ENCODE peak calls at places on chromosomes 2 and 18, in six cellular contexts. Y is heart right ventricle, R is left ventricle myocardium inferior, N is cardiac fibroblast, C is A549, D is right lobe of liver. J is an unnamed sample.

GRCh38 chr2:70596293-70596692 is 42.7 kb upstream of the TGFA start:
- DNase-seq in Y (no peak), R (no peak), N (no peak), C (peak; percentile 30), D (no peak), J (no peak)

GRCh38 chr2:221527759-221528444 is 44.2 kb downstream of the EPHA4 start:
- DNase-seq in Y (peak; percentile 25), R (no peak), N (peak; percentile 37), C (no peak), D (no peak), J (no peak)

GRCh38 chr18:27707201-27707600 is 469.7 kb downstream of the CDH2 start:
- DNase-seq in Y (no peak), R (no peak), N (no peak), C (no peak), D (no peak), J (no peak)

GRCh38 chr2:74164761-74165160 is 13.9 kb downstream of the MOB1A start:
- DNase-seq in Y (no peak), R (no peak), N (no peak), C (no peak), D (no peak), J (no peak)

GRCh38 chr18:79406708-79407107 is 11.0 kb downstream of the NFATC1 start:
- DNase-seq in Y (no peak), R (peak; percentile 13), N (no peak), C (no peak), D (peak; percentile 30), J (no peak)

GRCh38 chr18:2651981-2652380 is 3.5 kb upstream of the SMCHD1 start:
- DNase-seq in Y (no peak), R (no peak), N (no peak), C (no peak), D (no peak), J (no peak)

GRCh38 chr2:43905388-43905803 is 66.6 kb downstream of the ABCG8 start:
- DNase-seq in Y (no peak), R (no peak), N (no peak), C (no peak), D (no peak), J (peak; percentile 5)

GRCh38 chr2:204931562-204931961 is 386.3 kb downstream of the PARD3B start:
- DNase-seq in Y (no peak), R (no peak), N (no peak), C (no peak), D (no peak), J (no peak)

GRCh38 chr2:155190342-155190741 is 491.8 kb downstream of the KCNJ3 start:
- DNase-seq in Y (no peak), R (no peak), N (no peak), C (no peak), D (no peak), J (no peak)

GRCh38 chr2:173720310-173720709 is 244.9 kb downstream of the SP3 start:
- DNase-seq in Y (no peak), R (no peak), N (peak; percentile 61), C (no peak), D (no peak), J (peak; percentile 22)

GRCh38 chr2:191838526-191838925 is 8.4 kb downstream of the CAVIN2 start:
- DNase-seq in Y (no peak), R (no peak), N (no peak), C (no peak), D (no peak), J (no peak)

GRCh38 chr2:172179045-172179742 is 76.5 kb upstream of the DLX2 start:
- DNase-seq in Y (no peak), R (no peak), N (no peak), C (no peak), D (no peak), J (no peak)

GRCh38 chr2:193240752-193241151 is 1046.0 kb upstream of the TMEFF2 start:
- DNase-seq in Y (no peak), R (no peak), N (no peak), C (peak; percentile 2), D (no peak), J (no peak)
- TF ChIP-seq CTCF in Y (no peak), R (no peak), N (no peak), C (peak; percentile 24), D (peak; percentile 11), J (peak; percentile 35)

GRCh38 chr2:188295067-188295685 is 3.5 kb downstream of the GULP1 start:
- DNase-seq in Y (no peak), R (no peak), N (no peak), C (no peak), D (no peak), J (no peak)

GRCh38 chr2:188291617-188292445 is at the start of gene GULP1:
- DNase-seq in Y (peak; percentile 76), R (peak; percentile 76), N (peak; percentile 74), C (peak; percentile 82), D (peak; percentile 68), J (peak; percentile 62)

GRCh38 chr2:188292446-188293239 is 969 bp downstream of the GULP1 start:
- DNase-seq in Y (peak; percentile 64), R (peak; percentile 68), N (peak; percentile 81), C (peak; percentile 94), D (peak; percentile 28), J (peak; percentile 66)

GRCh38 chr2:188293601-188294482 is 2.2 kb downstream of the GULP1 start:
- DNase-seq in Y (peak; percentile 59), R (peak; percentile 55), N (peak; percentile 74), C (peak; percentile 73), D (peak; percentile 38), J (peak; percentile 68)

GRCh38 chr2:188294547-188294946 is 2.9 kb downstream of the GULP1 start:
- DNase-seq in Y (no peak), R (no peak), N (no peak), C (no peak), D (no peak), J (no peak)
- H3K4me3 ChIP-seq in Y (peak overlapping the region; percentile 69), R (peak overlapping the region; percentile 81), N (no peak overlapping the region), C (peak overlapping the region; percentile 84), D (no peak overlapping the region), J (peak overlapping the region; percentile 86)

DNA sequence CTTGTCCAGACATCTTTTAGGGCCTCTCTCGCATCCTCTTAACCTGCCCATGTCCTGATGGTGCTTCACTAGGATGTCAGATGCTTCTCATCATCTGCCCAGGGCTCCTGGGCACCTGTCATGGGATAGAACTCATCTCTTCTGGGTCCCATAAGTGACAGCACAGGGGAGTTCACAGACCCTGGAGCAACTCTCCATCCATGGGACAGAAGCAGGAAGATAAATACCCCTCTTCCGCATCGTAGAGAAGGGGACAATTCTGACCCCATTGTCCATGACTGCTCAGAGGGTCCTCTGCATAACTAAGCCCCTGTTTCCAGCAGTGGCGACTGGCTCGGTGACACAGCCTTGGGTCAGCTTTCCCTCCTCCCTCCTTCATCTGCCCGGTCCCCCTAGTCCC is 82.3 kb downstream of the TWIST2 start:
- DNase-seq in Y (no peak), R (no peak), N (no peak), C (no peak), D (no peak), J (no peak)
- TF ChIP-seq CTCF in Y (no peak), R (no peak), N (no peak), C (no peak), D (no peak), J (no peak)

GRCh38 chr2:46394649-46395510 is 84.5 kb upstream of the TMEM247 start:
- DNase-seq in Y (no peak), R (no peak), N (no peak), C (no peak), D (no peak), J (no peak)
- H3K4me3 ChIP-seq in Y (no peak overlapping the region), R (no peak overlapping the region), N (no peak overlapping the region), C (no peak overlapping the region), D (no peak overlapping the region), J (no peak overlapping the region)

GRCh38 chr2:239267411-239267941 is 133.3 kb downstream of the HDAC4 start:
- DNase-seq in Y (peak; percentile 62), R (no peak), N (peak; percentile 85), C (no peak), D (peak; percentile 65), J (peak; percentile 80)

GRCh38 chr2:239266436-239266770 is 134.4 kb downstream of the HDAC4 start:
- DNase-seq in Y (no peak), R (no peak), N (no peak), C (no peak), D (no peak), J (no peak)

GRCh38 chr2:239264838-239265651 is 135.8 kb downstream of the HDAC4 start:
- DNase-seq in Y (no peak), R (no peak), N (peak; percentile 70), C (peak; percentile 70), D (peak; percentile 41), J (peak; percentile 59)

GRCh38 chr2:239266779-239267410 is 133.9 kb downstream of the HDAC4 start:
- DNase-seq in Y (no peak), R (no peak), N (no peak), C (no peak), D (no peak), J (no peak)

DNA sequence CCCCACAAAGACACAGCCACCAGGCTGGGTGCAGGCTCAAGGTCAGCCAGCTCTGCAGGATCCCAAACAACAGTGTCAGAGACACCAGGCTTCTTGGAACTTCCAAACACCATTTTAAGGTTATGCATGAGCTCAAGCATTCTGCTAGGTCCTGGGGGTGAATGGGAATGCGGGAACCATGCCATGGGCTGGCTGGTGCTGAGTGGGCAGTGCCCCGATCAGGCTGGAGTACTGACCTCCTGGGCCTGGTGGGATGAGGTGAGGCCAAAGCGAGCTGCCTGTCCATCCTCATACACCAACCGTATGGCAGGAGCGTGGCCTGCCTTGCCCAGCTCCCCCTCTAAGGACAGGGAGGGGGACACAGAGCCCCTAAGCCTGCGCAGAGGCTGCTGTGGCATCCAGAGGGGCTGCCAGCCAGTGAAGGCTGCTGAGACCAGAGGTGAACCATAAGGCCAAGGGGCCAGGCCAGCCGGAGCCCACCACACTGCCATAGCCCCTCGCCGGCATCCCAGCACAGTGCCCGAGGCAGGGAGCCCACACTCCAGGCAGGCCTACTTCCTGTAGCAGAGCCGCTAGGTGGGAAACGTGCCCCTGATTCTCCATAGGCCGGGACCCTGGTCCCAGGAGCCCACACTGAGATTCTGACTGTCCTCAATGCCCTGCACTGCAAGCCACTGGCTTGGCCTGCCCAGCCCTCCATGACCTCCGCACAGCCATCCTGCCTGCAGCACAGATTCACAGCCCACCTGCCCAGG is 135.0 kb downstream of the HDAC4 start:
- DNase-seq in Y (no peak), R (no peak), N (no peak), C (no peak), D (no peak), J (no peak)
- TF ChIP-seq CTCF in Y (peak; percentile 2), R (no peak), N (no peak), C (no peak), D (no peak), J (no peak)

GRCh38 chr2:15315411-15315810 is 245.7 kb downstream of the NBAS start:
- DNase-seq in Y (no peak), R (no peak), N (no peak), C (no peak), D (no peak), J (no peak)
- H3K4me3 ChIP-seq in Y (no peak overlapping the region), R (no peak overlapping the region), N (no peak overlapping the region), C (no peak overlapping the region), D (no peak overlapping the region), J (no peak overlapping the region)